ENCODE peak calls at places on chromosomes 1 and 21, in four cellular contexts. D is SK-N-MC; Q is ovary; W is effector memory CD4-positive, alpha-beta T cell. O is an unnamed sample.

GRCh38 chr21:16742116-16742515 is 770.7 kb upstream of the CXADR start:
- DNase-seq in W (no peak), Q (peak; percentile 76), D (no peak), O (peak; percentile 44)

GRCh38 chr1:86487131-86487804 is 18.5 kb downstream of the CLCA1 start:
- DNase-seq in Q (no peak), W (no peak), D (no peak), O (no peak)

GRCh38 chr1:162996261-162996660 is 72.9 kb upstream of the RGS4 start:
- DNase-seq in W (no peak), D (no peak), Q (no peak), O (no peak)

GRCh38 chr1:183898001-183898396 is 93.1 kb downstream of the RGL1 start:
- DNase-seq in D (no peak), Q (no peak), W (no peak), O (no peak)

GRCh38 chr1:81978945-81979344 is 178.2 kb downstream of the ADGRL2 start:
- DNase-seq in Q (no peak), W (no peak), D (no peak), O (no peak)

GRCh38 chr1:92398519-92398918 is 88.2 kb downstream of the GFI1 start:
- DNase-seq in Q (no peak), D (no peak), W (no peak), O (no peak)

GRCh38 chr1:205918955-205919746 is 24.1 kb downstream of the SLC26A9 start:
- DNase-seq in Q (peak; percentile 72), W (peak; percentile 17), D (peak; percentile 40), O (peak; percentile 89)

GRCh38 chr1:51733793-51734522 is 117.1 kb downstream of the OSBPL9 start:
- DNase-seq in W (no peak), Q (no peak), D (no peak), O (no peak)

GRCh38 chr1:176919386-176920378 is 244.8 kb downstream of the ASTN1 start:
- DNase-seq in D (no peak), W (no peak), Q (no peak), O (no peak)

GRCh38 chr1:8121261-8122159 is 95.4 kb upstream of the ERRFI1 start:
- DNase-seq in Q (peak; percentile 88), D (no peak), W (no peak), O (peak; percentile 77)

DNA sequence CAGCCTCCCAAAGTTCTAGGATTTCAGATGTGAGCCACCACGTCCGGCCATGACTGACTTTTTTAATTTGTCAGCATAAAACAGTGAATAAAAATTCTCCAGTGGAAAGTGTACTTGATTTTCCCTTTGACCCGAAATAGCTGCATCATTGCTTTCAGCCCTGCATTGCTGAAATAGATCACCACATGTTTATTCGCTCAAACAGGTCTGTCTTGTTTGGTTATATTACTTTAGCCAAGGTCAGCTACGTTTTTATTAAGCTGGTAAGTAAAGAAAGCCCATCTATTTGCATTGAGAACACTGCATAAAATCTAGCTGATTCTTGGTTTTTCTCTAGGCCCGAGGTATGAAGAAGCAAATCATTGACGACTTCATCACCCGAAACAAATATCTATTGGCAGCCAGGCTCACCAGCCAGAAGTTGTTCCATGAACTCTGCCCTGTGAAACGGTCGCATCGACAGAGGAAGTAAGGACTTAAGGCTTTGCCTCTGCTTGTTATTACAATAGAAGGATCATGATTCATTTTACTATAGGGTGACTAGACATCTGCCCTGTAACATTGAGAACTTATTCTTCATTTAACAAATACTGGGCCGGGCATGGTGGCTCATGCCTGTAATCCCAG is 25.5 kb downstream of the AGMAT start:
- DNase-seq in D (no peak), W (no peak), Q (no peak), O (no peak)
- H3K36me3 ChIP-seq in D (peaks cover 15% of the 10 kb centered on the region), W (peaks cover 40% of the 10 kb centered on the region), Q (no peaks in the 10 kb centered on the region), O (peaks cover 4% of the 10 kb centered on the region)

DNA sequence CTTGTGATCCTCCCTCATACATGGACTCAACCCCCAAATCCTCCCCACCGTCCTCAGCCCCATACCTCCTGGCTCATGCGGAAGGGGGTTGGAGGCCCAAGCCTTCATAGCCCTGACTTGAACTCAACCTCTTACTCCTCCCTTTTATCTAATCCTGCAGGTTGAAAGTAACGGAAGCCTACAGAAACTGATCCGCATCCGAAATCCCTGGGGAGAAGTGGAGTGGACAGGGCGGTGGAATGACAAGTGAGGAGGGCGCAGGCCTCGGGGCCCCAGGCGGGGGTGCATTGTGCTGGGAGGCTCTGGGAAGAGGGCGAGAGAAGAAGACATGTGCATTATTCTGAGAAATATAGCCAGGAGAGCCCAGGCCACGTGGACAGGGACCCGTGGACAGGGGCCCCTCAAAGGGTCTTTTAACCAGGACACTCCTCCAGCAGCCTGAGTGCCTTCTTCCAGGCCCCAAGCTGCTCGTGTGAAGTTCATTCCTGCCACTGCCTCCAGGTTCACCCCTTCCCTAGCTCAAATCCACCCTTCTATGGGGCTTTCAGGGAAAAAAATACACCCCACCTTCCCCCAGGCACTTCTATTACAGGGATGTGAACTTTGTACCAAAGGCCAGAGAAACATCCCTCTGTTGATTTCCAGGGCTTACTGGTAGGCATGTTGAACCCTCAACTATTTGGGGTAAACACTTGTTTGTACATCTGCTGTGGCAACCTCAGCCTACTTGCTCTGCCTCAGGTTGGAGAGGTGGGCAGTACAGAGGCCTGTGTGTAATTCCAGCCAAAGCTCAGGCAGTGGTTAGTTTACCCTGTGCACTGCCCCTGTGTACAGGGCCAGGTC is 38.6 kb downstream of the CAPN2 start:
- DNase-seq in W (no peak), Q (no peak), D (no peak), O (peak; percentile 51)
- H3K36me3 ChIP-seq in W (peaks cover 77% of the 10 kb centered on the region), Q (no peaks in the 10 kb centered on the region), D (peaks cover 5% of the 10 kb centered on the region), O (peaks cover 5% of the 10 kb centered on the region)

GRCh38 chr1:173489149-173489600 is 12.0 kb downstream of the PRDX6 start:
- DNase-seq in D (no peak), Q (no peak), W (no peak), O (no peak)
- H3K36me3 ChIP-seq in D (peaks cover 52% of the 10 kb centered on the region), Q (no peaks in the 10 kb centered on the region), W (peaks cover 48% of the 10 kb centered on the region), O (peaks cover 12% of the 10 kb centered on the region)

GRCh38 chr1:235147269-235147668 is 13.8 kb downstream of the RBM34 start:
- DNase-seq in D (no peak), W (no peak), Q (no peak), O (no peak)
- H3K36me3 ChIP-seq in D (peaks cover 92% of the 10 kb centered on the region), W (peaks cover 63% of the 10 kb centered on the region), Q (no peaks in the 10 kb centered on the region), O (peaks cover 4% of the 10 kb centered on the region)

GRCh38 chr1:112698366-112699310 is 8.3 kb downstream of the RHOC start:
- DNase-seq in W (no peak), Q (peak; percentile 53), D (no peak), O (peak; percentile 76)
- H3K36me3 ChIP-seq in W (peaks cover 40% of the 10 kb centered on the region), Q (no peaks in the 10 kb centered on the region), D (peaks cover 67% of the 10 kb centered on the region), O (no peaks in the 10 kb centered on the region)

GRCh38 chr1:232571523-232571922 is 58.4 kb downstream of the SIPA1L2 start:
- DNase-seq in W (no peak), D (no peak), Q (no peak), O (no peak)

GRCh38 chr1:232566093-232566492 is 63.8 kb downstream of the SIPA1L2 start:
- DNase-seq in Q (no peak), W (no peak), D (no peak), O (no peak)

GRCh38 chr1:232568331-232568852 is 61.5 kb downstream of the SIPA1L2 start:
- DNase-seq in W (no peak), D (no peak), Q (no peak), O (no peak)

GRCh38 chr1:232568906-232569305 is 61.0 kb downstream of the SIPA1L2 start:
- DNase-seq in D (no peak), W (no peak), Q (no peak), O (no peak)

GRCh38 chr1:232570007-232570406 is 59.9 kb downstream of the SIPA1L2 start:
- DNase-seq in D (no peak), Q (no peak), W (no peak), O (no peak)
- H3K36me3 ChIP-seq in D (no peaks in the 10 kb centered on the region), Q (no peaks in the 10 kb centered on the region), W (no peaks in the 10 kb centered on the region), O (no peaks in the 10 kb centered on the region)

GRCh38 chr1:154220970-154221814 is 437 bp downstream of the UBAP2L start:
- DNase-seq in W (peak; percentile 69), D (no peak), Q (peak; percentile 67), O (peak; percentile 76)

GRCh38 chr1:154221815-154222081 is 993 bp downstream of the UBAP2L start:
- DNase-seq in Q (no peak), W (no peak), D (no peak), O (no peak)

GRCh38 chr1:154222518-154222917 is 1.8 kb downstream of the UBAP2L start:
- DNase-seq in D (no peak), W (no peak), Q (no peak), O (no peak)

GRCh38 chr1:154222918-154223317 is 2.2 kb downstream of the UBAP2L start:
- DNase-seq in Q (no peak), W (no peak), D (no peak), O (no peak)

GRCh38 chr1:154225370-154225769 is 4.6 kb downstream of the UBAP2L start:
- DNase-seq in D (no peak), Q (no peak), W (no peak), O (no peak)
- H3K36me3 ChIP-seq in D (peaks cover 83% of the 10 kb centered on the region), Q (no peaks in the 10 kb centered on the region), W (peaks cover 39% of the 10 kb centered on the region), O (peaks cover 5% of the 10 kb centered on the region)